ENCODE peak calls at places on chromosomes 7 and 10, in six cellular contexts. T, Z, J, O, G and I are unnamed samples.

GRCh38 chr7:50771120-50772002 is 11.3 kb downstream of the GRB10 start:
- ATAC-seq in T (no peak), Z (no peak), J (no peak), O (no peak), G (peak), I (no peak)

GRCh38 chr10:69573056-69573806 is at the start of gene NEUROG3:
- ATAC-seq in T (peak), Z (peak), J (no peak), O (peak), G (peak), I (peak)

GRCh38 chr7:112876877-112877276 is 86.7 kb upstream of the TMEM168 start:
- ATAC-seq in T (no peak), Z (no peak), J (no peak), O (peak), G (peak), I (no peak)

GRCh38 chr7:22194633-22195273 is 162.2 kb downstream of the RAPGEF5 start:
- ATAC-seq in T (no peak), Z (no peak), J (no peak), O (no peak), G (no peak), I (no peak)

GRCh38 chr7:34096135-34096775 is 190.9 kb downstream of the BMPER start:
- ATAC-seq in T (no peak), Z (peak), J (no peak), O (no peak), G (no peak), I (peak)

GRCh38 chr10:69576334-69577011 is 3.3 kb upstream of the NEUROG3 start:
- ATAC-seq in T (no peak), Z (no peak), J (no peak), O (no peak), G (no peak), I (no peak)

GRCh38 chr7:107951896-107952295 is 51.1 kb downstream of the LAMB1 start:
- ATAC-seq in T (no peak), Z (peak), J (no peak), O (no peak), G (no peak), I (peak)

GRCh38 chr10:62268027-62268398 is 631 bp downstream of the RTKN2 start:
- ATAC-seq in T (peak), Z (no peak), J (no peak), O (no peak), G (peak), I (no peak)

GRCh38 chr10:50395279-50395678 is 144.0 kb upstream of the ASAH2 start:
- ATAC-seq in T (peak), Z (peak), J (no peak), O (no peak), G (peak), I (peak)

GRCh38 chr10:85145966-85146365 is 817.6 kb downstream of the CCSER2 start:
- ATAC-seq in T (no peak), Z (no peak), J (no peak), O (no peak), G (peak), I (no peak)

GRCh38 chr7:123343611-123344010 is 143.8 kb upstream of the SLC13A1 start:
- ATAC-seq in T (no peak), Z (no peak), J (no peak), O (no peak), G (no peak), I (no peak)

GRCh38 chr10:130300608-130301025 is 164.4 kb downstream of the GLRX3 start:
- ATAC-seq in T (no peak), Z (peak), J (no peak), O (no peak), G (no peak), I (no peak)

GRCh38 chr7:116592445-116592844 is 67.6 kb downstream of the CAV1 start:
- ATAC-seq in T (no peak), Z (peak), J (peak), O (no peak), G (peak), I (no peak)

GRCh38 chr7:107813524-107813923 is 10.5 kb upstream of the SLC26A3 start:
- ATAC-seq in T (no peak), Z (no peak), J (no peak), O (peak), G (no peak), I (no peak)

GRCh38 chr10:93702278-93703001 is at the start of gene FRA10AC1:
- ATAC-seq in T (peak), Z (peak), J (peak), O (peak), G (peak), I (peak)

GRCh38 chr7:34596887-34597286 is 61.1 kb upstream of the NPSR1 start:
- ATAC-seq in T (peak), Z (no peak), J (no peak), O (peak), G (peak), I (no peak)

GRCh38 chr10:45383682-45384320 is 9.8 kb downstream of the ALOX5 start:
- ATAC-seq in T (no peak), Z (no peak), J (no peak), O (no peak), G (no peak), I (no peak)

GRCh38 chr7:2281556-2281955 is 32.7 kb downstream of the SNX8 start:
- ATAC-seq in T (no peak), Z (peak), J (peak), O (no peak), G (no peak), I (no peak)

GRCh38 chr10:101001225-101002035 is 1.8 kb downstream of the LZTS2 start:
- ATAC-seq in T (no peak), Z (peak), J (peak), O (no peak), G (no peak), I (peak)

GRCh38 chr10:59879363-59879935 is 26.9 kb downstream of the CCDC6 start:
- ATAC-seq in T (no peak), Z (no peak), J (no peak), O (peak), G (no peak), I (no peak)

GRCh38 chr7:65325793-65326432 is 47.7 kb upstream of the ZNF92 start:
- ATAC-seq in T (no peak), Z (no peak), J (peak), O (no peak), G (no peak), I (no peak)

GRCh38 chr7:147428075-147428474 is 1162.5 kb upstream of the C7orf33 start:
- ATAC-seq in T (no peak), Z (no peak), J (no peak), O (no peak), G (no peak), I (no peak)

GRCh38 chr7:117993377-117994003 is 120.2 kb upstream of the CTTNBP2 start:
- ATAC-seq in T (peak), Z (peak), J (peak), O (peak), G (peak), I (no peak)

GRCh38 chr7:68610751-68611150 is 987.5 kb upstream of the AUTS2 start:
- ATAC-seq in T (no peak), Z (no peak), J (no peak), O (no peak), G (no peak), I (no peak)

GRCh38 chr10:30364391-30365268 is 15.6 kb upstream of the MTPAP start:
- ATAC-seq in T (no peak), Z (no peak), J (peak), O (no peak), G (no peak), I (no peak)

GRCh38 chr10:73859441-73860049 is 14.8 kb downstream of the CAMK2G start:
- ATAC-seq in T (no peak), Z (no peak), J (peak), O (peak), G (no peak), I (no peak)

GRCh38 chr10:3512263-3512662 is 272.7 kb downstream of the KLF6 start:
- ATAC-seq in T (no peak), Z (no peak), J (no peak), O (no peak), G (no peak), I (no peak)

GRCh38 chr7:137717811-137718271 is 128.9 kb downstream of the DGKI start:
- ATAC-seq in T (no peak), Z (peak), J (no peak), O (peak), G (no peak), I (no peak)

GRCh38 chr7:6530626-6531491 is 20.4 kb downstream of the GRID2IP start:
- ATAC-seq in T (peak), Z (no peak), J (peak), O (peak), G (peak), I (no peak)

GRCh38 chr7:19020711-19021110 is 96.7 kb downstream of the TWIST1 start:
- ATAC-seq in T (no peak), Z (no peak), J (no peak), O (no peak), G (no peak), I (no peak)

GRCh38 chr10:127079348-127079747 is 117.0 kb downstream of the INSYN2A start:
- ATAC-seq in T (no peak), Z (no peak), J (no peak), O (no peak), G (no peak), I (no peak)

GRCh38 chr10:17445400-17445998 is 8.9 kb downstream of the ST8SIA6 start:
- ATAC-seq in T (no peak), Z (no peak), J (no peak), O (no peak), G (peak), I (no peak)

GRCh38 chr7:85608804-85609203 is 421.9 kb upstream of the SEMA3D start:
- ATAC-seq in T (no peak), Z (no peak), J (no peak), O (no peak), G (no peak), I (no peak)

GRCh38 chr10:93503075-93503474 is 6.7 kb downstream of the CEP55 start:
- ATAC-seq in T (no peak), Z (no peak), J (no peak), O (peak), G (no peak), I (no peak)

GRCh38 chr10:51654918-51655317 is 44.5 kb downstream of the CSTF2T start:
- ATAC-seq in T (no peak), Z (no peak), J (no peak), O (no peak), G (no peak), I (no peak)
- TF ChIP-seq EP300 in T (no peak), Z (no peak), J (no peak), O (no peak), G (no peak), I (no peak)

GRCh38 chr10:121527690-121528089 is 70.6 kb downstream of the FGFR2 start:
- ATAC-seq in T (no peak), Z (peak), J (no peak), O (no peak), G (no peak), I (peak)
- TF ChIP-seq EP300 in T (no peak), Z (no peak), J (no peak), O (no peak), G (no peak), I (no peak)

GRCh38 chr7:134594877-134595276 is 46.0 kb downstream of the AKR1B15 start:
- ATAC-seq in T (no peak), Z (no peak), J (no peak), O (no peak), G (no peak), I (no peak)

GRCh38 chr7:134599371-134599770 is 47.3 kb upstream of the BPGM start:
- ATAC-seq in T (no peak), Z (no peak), J (no peak), O (no peak), G (no peak), I (no peak)

GRCh38 chr7:134589491-134589941 is 40.6 kb downstream of the AKR1B15 start:
- ATAC-seq in T (no peak), Z (no peak), J (no peak), O (no peak), G (no peak), I (no peak)

GRCh38 chr7:134593530-134594392 is 44.9 kb downstream of the AKR1B15 start:
- ATAC-seq in T (peak), Z (peak), J (peak), O (no peak), G (peak), I (peak)
- TF ChIP-seq EP300 in T (peak), Z (no peak), J (peak), O (no peak), G (no peak), I (no peak)

GRCh38 chr10:72318383-72319262 is 36.1 kb downstream of the DNAJB12 start:
- ATAC-seq in T (no peak), Z (no peak), J (no peak), O (no peak), G (no peak), I (no peak)
- TF ChIP-seq EP300 in T (no peak), Z (no peak), J (no peak), O (no peak), G (no peak), I (no peak)

GRCh38 chr10:82453678-82454293 is 578.8 kb downstream of the NRG3 start:
- ATAC-seq in T (no peak), Z (no peak), J (no peak), O (no peak), G (no peak), I (no peak)
- TF ChIP-seq EP300 in T (no peak), Z (no peak), J (no peak), O (no peak), G (no peak), I (no peak)

DNA sequence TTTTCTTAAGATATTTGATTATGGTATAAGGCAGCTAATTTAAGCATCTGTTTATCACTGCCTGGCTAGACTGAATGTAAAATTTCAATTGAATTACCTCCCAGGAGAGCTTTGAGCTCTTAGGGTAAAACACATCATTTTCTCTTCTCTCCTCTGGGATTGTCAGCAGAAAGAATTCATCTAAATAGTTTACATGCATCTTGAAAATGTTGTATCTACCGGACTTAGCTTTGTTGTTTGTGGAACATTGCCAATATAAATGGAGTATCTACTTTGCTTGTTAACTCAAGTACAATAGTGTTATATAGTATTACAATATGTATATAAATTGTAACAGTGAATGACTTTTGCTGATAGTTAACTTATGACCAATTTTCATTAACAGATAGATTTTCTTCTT is 73.3 kb downstream of the TAF3 start:
- ATAC-seq in T (no peak), Z (no peak), J (no peak), O (no peak), G (no peak), I (no peak)
- TF ChIP-seq EP300 in T (no peak), Z (no peak), J (no peak), O (no peak), G (no peak), I (no peak)

GRCh38 chr7:55476071-55476803 is 96.1 kb downstream of the VOPP1 start:
- ATAC-seq in T (no peak), Z (no peak), J (no peak), O (no peak), G (no peak), I (no peak)
- TF ChIP-seq EP300 in T (no peak), Z (no peak), J (no peak), O (no peak), G (no peak), I (no peak)

GRCh38 chr7:48708635-48709034 is 215.7 kb upstream of the CDC14C start:
- ATAC-seq in T (no peak), Z (no peak), J (no peak), O (no peak), G (no peak), I (no peak)

DNA sequence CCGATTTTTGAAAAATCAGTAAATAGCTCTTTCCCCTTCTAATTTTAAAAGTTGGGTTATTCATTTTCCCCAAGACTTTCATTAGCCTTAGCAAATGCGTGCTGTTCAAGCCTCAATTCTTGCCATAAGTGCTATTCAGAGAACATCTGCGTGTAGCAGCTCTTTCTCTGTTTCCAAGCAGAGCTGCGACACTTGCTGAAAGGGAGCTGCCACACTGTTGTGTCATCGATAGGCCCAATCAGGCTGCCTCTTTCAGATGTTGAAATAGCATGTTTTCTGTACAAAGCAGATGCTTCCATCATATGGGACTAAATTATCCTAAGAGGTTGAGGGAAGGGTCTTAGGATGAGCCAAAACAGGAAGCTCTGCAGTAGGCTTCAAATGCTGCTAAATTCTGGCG is 220.9 kb upstream of the CDC14C start:
- ATAC-seq in T (no peak), Z (no peak), J (no peak), O (no peak), G (no peak), I (no peak)
- TF ChIP-seq EP300 in T (no peak), Z (no peak), J (no peak), O (no peak), G (no peak), I (no peak)

DNA sequence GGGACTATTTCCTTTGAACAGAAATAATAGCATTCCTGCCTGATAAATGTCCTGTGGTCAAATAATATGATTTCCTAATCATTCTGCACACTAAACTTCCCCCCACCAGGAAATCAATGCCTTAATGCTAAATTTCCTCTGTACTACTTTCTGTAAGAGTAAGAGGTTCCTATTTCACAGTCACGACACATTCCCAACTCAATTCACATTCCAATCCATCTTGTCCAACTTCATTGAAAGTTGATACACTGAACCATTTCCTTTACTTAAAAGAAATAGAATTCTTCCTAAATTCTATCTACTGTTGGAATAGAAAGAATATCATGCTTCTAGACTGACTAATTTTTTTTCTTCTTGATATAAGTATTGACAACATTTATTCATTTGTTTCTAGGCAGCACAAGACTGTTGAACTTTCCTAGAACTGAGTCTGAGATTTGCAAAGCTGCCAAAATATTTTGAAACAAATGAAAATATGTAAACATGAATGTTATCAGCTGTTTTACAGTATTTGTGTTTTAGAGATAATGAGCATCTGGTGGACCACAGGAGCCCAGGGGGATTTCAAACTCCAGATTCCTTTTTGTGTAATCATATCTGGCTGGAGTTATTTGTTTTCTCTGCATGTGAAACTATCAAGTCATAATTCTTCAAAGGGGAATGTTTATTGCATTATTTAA is 121.5 kb downstream of the TPST1 start:
- ATAC-seq in T (no peak), Z (peak), J (no peak), O (no peak), G (no peak), I (peak)
- TF ChIP-seq EP300 in T (no peak), Z (no peak), J (no peak), O (no peak), G (no peak), I (no peak)